ENCODE peak calls at places on chromosomes 4 and X, in six cellular contexts. T is suprapubic skin, D is IMR-90, I is GM12878, Q is right lobe of liver, B is stomach. M is an unnamed sample. For H3K36me3, the result is how much of the 10 kb centered on the place peaks cover.

GRCh38 chr4:85932371-85933305 is 427.2 kb downstream of the MAPK10 start:
- DNase-seq in B (peak), D (no peak), I (no peak), Q (no peak), T (no peak), M (no peak)

GRCh38 chr4:159150838-159151390 is 48.0 kb downstream of the RAPGEF2 start:
- DNase-seq in I (no peak), B (no peak), T (no peak), Q (no peak), D (no peak), M (no peak)

GRCh38 chr4:10965196-10965595 is 280.6 kb upstream of the CLNK start:
- DNase-seq in I (no peak), T (no peak), D (no peak), B (no peak), Q (no peak), M (no peak)

GRCh38 chr4:13493793-13494192 is 9.7 kb upstream of the RAB28 start:
- DNase-seq in Q (no peak), T (no peak), B (no peak), I (no peak), D (no peak), M (no peak)

GRCh38 chrX:644304-645023 is 13.9 kb downstream of the SHOX start:
- DNase-seq in Q (peak), I (no peak), B (no peak), D (no peak), T (peak), M (no peak)

GRCh38 chrX:48938721-48939416 is 18.5 kb downstream of the OTUD5 start:
- DNase-seq in Q (no peak), T (no peak), D (no peak), B (no peak), I (peak), M (no peak)

GRCh38 chrX:13774696-13775095 is 40.1 kb downstream of the OFD1 start:
- DNase-seq in I (no peak), Q (no peak), T (no peak), B (no peak), D (peak), M (no peak)

GRCh38 chr4:151012836-151013235 is 2.2 kb downstream of the LRBA start:
- DNase-seq in T (no peak), D (no peak), I (no peak), B (peak), Q (no peak), M (no peak)

DNA sequence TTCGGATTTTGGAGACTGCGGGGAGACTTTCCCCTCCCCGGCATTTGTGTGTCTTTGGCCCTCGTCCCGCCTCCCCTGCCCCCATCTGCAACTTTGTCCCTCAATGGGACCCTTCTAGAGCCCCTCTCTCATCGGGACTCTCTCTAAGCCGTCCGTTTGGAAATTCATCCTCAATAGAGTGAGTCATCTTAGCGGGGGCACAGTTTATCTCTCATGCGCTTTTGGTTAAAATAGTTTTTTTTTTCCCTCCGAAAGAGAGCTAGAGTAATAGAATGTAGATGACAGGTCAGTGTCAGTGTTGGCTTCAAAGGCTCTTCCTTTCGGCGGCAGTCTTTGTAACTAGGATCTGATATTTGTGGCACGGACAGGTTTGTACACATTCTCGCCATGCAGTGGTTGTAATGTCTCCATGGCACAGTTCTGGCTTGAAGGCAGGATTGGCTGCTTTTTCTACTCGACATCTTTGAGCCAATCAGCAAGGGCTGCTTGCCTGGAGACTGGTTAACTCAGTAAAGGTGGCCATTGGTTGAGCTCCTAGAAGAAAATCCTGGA is 966 bp downstream of the N4BP2 start:
- DNase-seq in T (peak), Q (peak), D (peak), B (peak), I (peak), M (peak)
- TF ChIP-seq POLR2A in T (peak), Q (peak), D (no peak), B (no peak), I (peak), M (peak)

GRCh38 chr4:4460759-4461158 is 73.9 kb downstream of the NSG1 start:
- DNase-seq in D (no peak), T (no peak), Q (no peak), B (no peak), I (no peak), M (no peak)

GRCh38 chr4:4456816-4457578 is 70.1 kb downstream of the NSG1 start:
- DNase-seq in I (no peak), T (no peak), Q (no peak), D (no peak), B (no peak), M (no peak)

GRCh38 chr4:4456351-4456750 is 69.4 kb downstream of the NSG1 start:
- DNase-seq in I (no peak), B (no peak), D (no peak), T (no peak), Q (no peak), M (no peak)

GRCh38 chr4:4457803-4458550 is 71.1 kb downstream of the NSG1 start:
- DNase-seq in T (no peak), Q (no peak), B (no peak), I (no peak), D (peak), M (no peak)

GRCh38 chr4:4455199-4455865 is 68.4 kb downstream of the NSG1 start:
- DNase-seq in D (no peak), I (peak), T (no peak), B (no peak), Q (no peak), M (no peak)
- H3K36me3 ChIP-seq in D (under half), I (under half), T (half or more), B (under half), Q (under half), M (half or more)

DNA sequence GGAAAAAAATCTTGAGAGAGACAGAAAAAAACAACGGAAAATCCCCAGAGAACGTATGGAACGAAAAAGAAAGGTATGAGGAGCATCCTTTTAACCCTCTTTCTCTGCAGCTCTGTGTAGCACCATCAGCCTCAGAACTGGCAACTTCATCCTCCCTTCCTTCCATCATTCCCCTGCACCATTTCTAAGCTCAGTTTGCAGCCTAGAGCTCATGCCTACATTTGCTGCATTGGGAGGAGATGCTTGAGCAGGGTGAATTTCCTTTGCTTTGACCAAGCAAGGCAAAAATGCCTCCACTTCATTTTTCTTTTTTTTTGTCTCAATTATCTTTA is 67.9 kb downstream of the ANK2 start:
- DNase-seq in T (no peak), Q (no peak), B (no peak), D (no peak), I (no peak), M (no peak)
- TF ChIP-seq POLR2A in T (no peak), Q (no peak), B (no peak), D (no peak), I (no peak), M (no peak)

DNA sequence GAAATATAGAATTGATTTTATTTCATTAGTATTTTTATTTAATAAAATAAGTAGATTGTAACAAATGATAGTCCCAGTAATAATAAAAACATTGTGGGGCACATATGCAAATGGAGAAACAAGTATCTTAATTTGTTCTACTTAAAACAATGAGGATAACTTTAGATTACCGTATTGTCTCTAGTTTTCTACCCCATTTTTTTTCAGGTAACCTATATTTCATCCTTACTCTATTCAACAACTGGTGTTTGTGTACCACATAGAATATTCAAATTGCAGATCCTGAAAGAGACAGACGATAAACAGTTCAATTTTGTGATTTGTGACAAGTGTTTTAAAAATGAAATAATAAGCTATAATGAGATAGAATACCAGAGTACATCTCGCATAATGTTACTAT is 671.8 kb downstream of the GALNTL6 start:
- DNase-seq in B (no peak), T (no peak), D (no peak), I (no peak), Q (no peak), M (no peak)
- H3K36me3 ChIP-seq in B (under half), T (under half), D (under half), I (under half), Q (under half), M (under half)

GRCh38 chrX:16783452-16783851 is 2.8 kb upstream of the TXLNG start:
- DNase-seq in D (no peak), T (no peak), Q (no peak), B (no peak), I (no peak), M (no peak)

GRCh38 chrX:16786791-16787735 is 797 bp downstream of the TXLNG start:
- DNase-seq in D (no peak), I (no peak), B (no peak), T (no peak), Q (peak), M (peak)

GRCh38 chrX:16785247-16786138 is 773 bp upstream of the TXLNG start:
- DNase-seq in B (peak), D (no peak), I (no peak), T (no peak), Q (peak), M (no peak)

GRCh38 chrX:16788477-16788876 is 2.2 kb downstream of the TXLNG start:
- DNase-seq in Q (no peak), I (no peak), D (no peak), T (no peak), B (no peak), M (peak)

GRCh38 chrX:16786139-16786790 is at the start of gene TXLNG:
- DNase-seq in I (peak), D (peak), T (peak), Q (peak), B (peak), M (peak)
- TF ChIP-seq POLR2A in I (peak), D (peak), T (peak), Q (peak), B (no peak), M (peak)

GRCh38 chr4:104772849-104773248 is 278.2 kb upstream of the CXXC4 start:
- DNase-seq in D (no peak), Q (no peak), I (no peak), T (no peak), B (no peak), M (no peak)
- H3K36me3 ChIP-seq in D (under half), Q (under half), I (under half), T (under half), B (under half), M (under half)

DNA sequence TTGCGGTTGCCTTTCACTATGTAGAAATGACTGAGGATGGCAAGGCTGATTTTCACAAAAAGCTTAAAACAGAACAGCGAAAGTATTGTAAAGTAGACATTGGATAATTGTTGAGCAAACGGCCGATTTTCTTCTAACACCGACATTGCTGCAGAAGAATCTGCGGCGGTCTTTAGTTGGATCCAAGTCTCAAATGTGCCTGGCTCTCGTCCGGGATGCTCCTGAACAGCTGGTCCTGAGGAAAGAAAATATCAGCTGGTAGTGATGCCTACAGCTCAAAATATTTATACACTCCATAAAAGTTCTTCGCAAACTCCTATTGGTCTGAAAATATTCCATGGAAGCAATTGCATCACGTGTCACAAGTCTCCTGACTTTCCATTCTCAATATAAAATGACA is at the start of gene ASB5:
- DNase-seq in B (no peak), I (no peak), D (no peak), T (no peak), Q (no peak), M (no peak)
- TF ChIP-seq POLR2A in B (no peak), I (no peak), D (no peak), T (no peak), Q (no peak), M (no peak)

GRCh38 chr4:95627004-95627403 is 78.2 kb upstream of the UNC5C start:
- DNase-seq in T (no peak), B (no peak), D (no peak), Q (no peak), I (no peak), M (no peak)

GRCh38 chr4:95627709-95628108 is 78.9 kb upstream of the UNC5C start:
- DNase-seq in B (no peak), Q (no peak), D (no peak), T (no peak), I (no peak), M (no peak)

GRCh38 chr4:95619525-95620443 is 71.0 kb upstream of the UNC5C start:
- DNase-seq in B (no peak), T (no peak), D (no peak), Q (no peak), I (no peak), M (no peak)

DNA sequence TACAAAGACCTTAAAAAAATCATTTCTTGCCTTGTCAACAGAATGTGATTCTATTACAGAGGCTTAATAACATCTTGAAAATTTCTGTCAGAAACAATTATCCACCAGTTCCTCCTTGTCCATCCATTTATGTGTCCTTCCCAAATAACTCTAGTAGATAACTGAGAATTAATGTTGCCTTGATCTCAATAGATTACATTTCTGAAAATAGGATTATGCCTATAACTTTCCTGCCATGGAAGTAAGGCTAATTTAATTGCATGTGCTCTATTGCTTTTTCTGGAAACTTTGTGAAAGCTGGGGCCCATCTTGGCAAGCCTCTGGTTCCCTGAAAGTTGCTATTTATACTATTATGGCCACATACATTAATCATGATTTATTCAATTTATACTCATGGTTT is 76.2 kb upstream of the UNC5C start:
- DNase-seq in D (no peak), T (no peak), I (no peak), B (no peak), Q (no peak), M (no peak)
- H3K36me3 ChIP-seq in D (under half), T (under half), I (under half), B (under half), Q (under half), M (under half)

GRCh38 chr4:52035190-52035589 is 2.9 kb downstream of the SGCB start:
- DNase-seq in B (no peak), T (no peak), Q (no peak), I (no peak), D (no peak), M (no peak)

GRCh38 chr4:52037730-52038108 is 380 bp downstream of the SGCB start:
- DNase-seq in D (peak), B (no peak), T (no peak), I (no peak), Q (peak), M (no peak)

GRCh38 chr4:52036875-52037274 is 1.2 kb downstream of the SGCB start:
- DNase-seq in T (no peak), D (no peak), Q (no peak), I (no peak), B (no peak), M (no peak)

GRCh38 chr4:52038109-52038912 is at the start of gene SGCB:
- DNase-seq in D (peak), Q (peak), T (peak), B (peak), I (no peak), M (peak)
- TF ChIP-seq POLR2A in D (no peak), Q (no peak), T (no peak), B (no peak), I (peak), M (peak)